ENCODE peak calls at places on chromosomes 3 and 15, in four cellular contexts. Y, M, N and F are unnamed samples. For H3K4me1, the result is how much of the 10 kb centered on the place peaks cover.

GRCh38 chr3:197003461-197004385 is 25.9 kb downstream of the MELTF start:
- DNase-seq in Y (no peak), M (peak), N (peak), F (no peak)

GRCh38 chr3:34377961-34378360 is 579.5 kb downstream of the PDCD6IP start:
- DNase-seq in Y (no peak), M (no peak), N (no peak), F (no peak)

GRCh38 chr3:194687638-194688206 is 2.0 kb downstream of the FAM43A start:
- DNase-seq in Y (peak), M (peak), N (peak), F (peak)

GRCh38 chr3:128473180-128473519 is 6.5 kb upstream of the DNAJB8 start:
- DNase-seq in Y (no peak), M (no peak), N (no peak), F (no peak)

GRCh38 chr15:67827561-67828378 is 2.5 kb downstream of the SKOR1 start:
- DNase-seq in Y (no peak), M (no peak), N (no peak), F (no peak)

GRCh38 chr3:128734523-128735189 is 8.7 kb downstream of the RAB7A start:
- DNase-seq in Y (no peak), M (no peak), N (no peak), F (no peak)

GRCh38 chr15:99014803-99015676 is 7.4 kb upstream of the PGPEP1L start:
- DNase-seq in Y (no peak), M (no peak), N (peak), F (no peak)

GRCh38 chr3:71252466-71252865 is 331.1 kb downstream of the FOXP1 start:
- DNase-seq in Y (no peak), M (no peak), N (no peak), F (no peak)

GRCh38 chr3:72818915-72819314 is 29.3 kb downstream of the SHQ1 start:
- DNase-seq in Y (no peak), M (no peak), N (no peak), F (no peak)

GRCh38 chr15:93042691-93043378 is 46.2 kb downstream of the RGMA start:
- DNase-seq in Y (no peak), M (no peak), N (no peak), F (no peak)
- H3K4me1 ChIP-seq in Y (under half), M (under half), N (under half), F (under half)

GRCh38 chr3:5186089-5186853 is 1.2 kb upstream of the EDEM1 start:
- DNase-seq in Y (no peak), M (no peak), N (no peak), F (no peak)

GRCh38 chr3:5186854-5187151 is 704 bp upstream of the EDEM1 start:
- DNase-seq in Y (no peak), M (no peak), N (no peak), F (no peak)

GRCh38 chr3:5187152-5187919 is at the start of gene EDEM1:
- DNase-seq in Y (peak), M (peak), N (peak), F (peak)

GRCh38 chr3:5187920-5188418 is 462 bp downstream of the EDEM1 start:
- DNase-seq in Y (peak), M (peak), N (peak), F (peak)

DNA sequence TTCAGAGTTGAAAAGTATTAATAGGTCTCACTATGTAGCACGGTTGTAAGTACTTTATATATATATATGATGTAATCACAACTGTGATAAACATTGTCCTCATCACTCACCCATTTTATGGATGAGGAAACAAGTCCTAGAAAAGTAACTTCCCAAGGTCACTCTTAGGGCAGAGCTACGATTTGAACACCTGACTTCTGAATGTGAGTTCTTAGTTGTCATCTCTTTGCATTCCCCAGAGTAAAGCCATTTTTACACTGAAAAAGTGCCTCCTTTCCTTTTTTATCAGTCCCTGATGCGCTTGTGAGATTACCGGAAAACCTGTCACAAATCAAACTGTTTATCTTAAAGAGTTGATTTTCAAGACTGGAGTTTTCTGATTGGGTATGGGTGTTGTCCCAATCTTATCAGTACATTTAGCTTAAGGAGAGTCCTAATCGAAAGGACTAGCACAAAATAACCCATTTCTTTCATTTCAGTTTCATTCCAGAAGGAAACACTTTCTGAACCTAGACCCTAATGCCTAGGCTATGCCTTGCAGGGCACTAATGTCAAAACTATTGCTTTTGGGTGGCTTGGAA is 2.3 kb upstream of the EDEM1 start:
- DNase-seq in Y (no peak), M (no peak), N (no peak), F (no peak)
- H3K4me1 ChIP-seq in Y (under half), M (under half), N (half or more), F (under half)

DNA sequence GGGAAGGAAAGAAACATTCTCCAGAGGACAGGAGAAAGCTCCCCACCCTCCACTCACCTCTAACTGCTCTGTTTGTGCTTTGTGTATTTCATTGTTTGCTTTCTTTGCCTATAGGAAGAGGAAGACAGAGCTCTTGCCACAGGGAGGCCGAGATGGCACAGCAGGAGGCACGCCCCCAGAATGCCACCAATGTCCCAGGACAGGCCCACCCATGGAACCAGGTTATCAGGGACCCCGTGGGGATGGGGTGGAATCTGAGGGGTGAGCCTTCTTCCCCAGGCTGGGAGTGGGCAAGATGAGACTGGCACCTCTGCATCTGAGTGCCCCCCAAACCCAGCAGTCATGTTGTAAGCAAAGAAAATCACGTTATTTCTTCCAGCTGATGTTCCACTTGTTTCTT is 155.8 kb downstream of the TBC1D2B start:
- DNase-seq in Y (no peak), M (no peak), N (no peak), F (no peak)
- H3K4me1 ChIP-seq in Y (under half), M (under half), N (under half), F (under half)

GRCh38 chr3:152396867-152397266 is 128.1 kb downstream of the MBNL1 start:
- DNase-seq in Y (no peak), M (no peak), N (no peak), F (no peak)
- H3K4me1 ChIP-seq in Y (under half), M (under half), N (half or more), F (half or more)

GRCh38 chr3:150411106-150411460 is 3.0 kb downstream of the TSC22D2 start:
- DNase-seq in Y (no peak), M (no peak), N (no peak), F (no peak)
- H3K4me1 ChIP-seq in Y (under half), M (under half), N (half or more), F (half or more)